ENCODE peak calls at places on chromosomes 7 and 10, in four cellular contexts. H is GM12878, X is HL-60, G is K562. K is an unnamed sample.

GRCh38 chr7:12694817-12695216 is 7.4 kb downstream of the ARL4A start:
- DNase-seq in H (no peak), X (no peak), G (no peak), K (no peak)

GRCh38 chr10:131769691-131770090 is 131.1 kb upstream of the PPP2R2D start:
- DNase-seq in H (no peak), X (no peak), G (no peak), K (no peak)

GRCh38 chr7:104972510-104972909 is 41.5 kb upstream of the KMT2E start:
- DNase-seq in H (no peak), X (no peak), G (no peak), K (no peak)

GRCh38 chr7:91288208-91288824 is 24.1 kb downstream of the FZD1 start:
- DNase-seq in H (no peak), X (peak), G (peak), K (no peak)

GRCh38 chr10:285216-285967 is 150.1 kb downstream of the ZMYND11 start:
- DNase-seq in H (no peak), X (peak), G (no peak), K (no peak)

GRCh38 chr10:126278846-126279245 is 109.4 kb downstream of the ADAM12 start:
- DNase-seq in H (no peak), X (no peak), G (no peak), K (no peak)

GRCh38 chr7:85931919-85932318 is 711.8 kb upstream of the GRM3 start:
- DNase-seq in H (no peak), X (no peak), G (no peak), K (no peak)

GRCh38 chr10:97718659-97719142 is 5.2 kb downstream of the MARVELD1 start:
- DNase-seq in H (no peak), X (no peak), G (no peak), K (no peak)

GRCh38 chr10:80544316-80544953 is 6.7 kb downstream of the SH2D4B start:
- DNase-seq in H (no peak), X (no peak), G (no peak), K (no peak)

GRCh38 chr7:157564518-157565177 is 227.8 kb downstream of the DNAJB6 start:
- DNase-seq in H (no peak), X (no peak), G (no peak), K (no peak)

GRCh38 chr7:118311121-118311803 is 86.8 kb downstream of the ANKRD7 start:
- DNase-seq in H (peak), X (peak), G (no peak), K (no peak)

GRCh38 chr7:31102151-31102972 is 50.3 kb downstream of the ADCYAP1R1 start:
- DNase-seq in H (no peak), X (no peak), G (no peak), K (no peak)

GRCh38 chr10:30256084-30256483 is 93.0 kb downstream of the MTPAP start:
- DNase-seq in H (no peak), X (no peak), G (no peak), K (no peak)

GRCh38 chr7:130649004-130649790 is 19.4 kb downstream of the COPG2 start:
- DNase-seq in H (peak), X (no peak), G (no peak), K (peak)

GRCh38 chr10:34194259-34194658 is 620.8 kb downstream of the PARD3 start:
- DNase-seq in H (no peak), X (no peak), G (no peak), K (no peak)

GRCh38 chr7:35652124-35652523 is 42.8 kb downstream of the HERPUD2 start:
- DNase-seq in H (no peak), X (no peak), G (no peak), K (no peak)

GRCh38 chr10:123007558-123008378 is 827 bp downstream of the IKZF5 start:
- DNase-seq in H (peak), X (peak), G (peak), K (peak)

DNA sequence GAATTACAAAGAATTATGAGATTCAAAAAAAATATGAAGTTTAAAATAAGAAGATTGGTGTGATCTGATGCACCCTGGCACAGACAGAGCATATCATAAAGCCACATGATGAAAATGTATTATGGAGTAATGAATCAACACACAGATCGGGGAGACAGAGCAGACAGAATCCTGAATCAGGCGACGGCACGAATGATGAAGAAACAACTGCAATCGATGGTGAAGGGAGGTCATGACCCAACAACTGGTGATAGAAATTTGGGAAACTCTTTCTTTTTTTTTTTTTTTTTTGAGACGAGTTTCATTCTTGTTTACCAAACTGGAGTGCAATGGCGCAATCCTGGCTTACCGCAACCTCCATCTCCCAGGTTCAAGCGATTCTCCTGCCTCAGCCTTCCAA is 1054.0 kb downstream of the TYW1 start:
- DNase-seq in H (no peak), X (no peak), G (no peak), K (no peak)
- TF ChIP-seq SPI1 in H (no peak), X (no peak), G (no peak), K (no peak)

GRCh38 chr7:151671514-151671913 is 151.8 kb upstream of the RHEB start:
- DNase-seq in H (no peak), X (no peak), G (no peak), K (no peak)
- TF ChIP-seq SPI1 in H (no peak), X (no peak), G (no peak), K (no peak)

GRCh38 chr7:123797673-123798526 is 47.1 kb upstream of the HYAL4 start:
- DNase-seq in H (no peak), X (peak), G (peak), K (no peak)
- TF ChIP-seq SPI1 in H (no peak), X (no peak), G (no peak), K (no peak)

DNA sequence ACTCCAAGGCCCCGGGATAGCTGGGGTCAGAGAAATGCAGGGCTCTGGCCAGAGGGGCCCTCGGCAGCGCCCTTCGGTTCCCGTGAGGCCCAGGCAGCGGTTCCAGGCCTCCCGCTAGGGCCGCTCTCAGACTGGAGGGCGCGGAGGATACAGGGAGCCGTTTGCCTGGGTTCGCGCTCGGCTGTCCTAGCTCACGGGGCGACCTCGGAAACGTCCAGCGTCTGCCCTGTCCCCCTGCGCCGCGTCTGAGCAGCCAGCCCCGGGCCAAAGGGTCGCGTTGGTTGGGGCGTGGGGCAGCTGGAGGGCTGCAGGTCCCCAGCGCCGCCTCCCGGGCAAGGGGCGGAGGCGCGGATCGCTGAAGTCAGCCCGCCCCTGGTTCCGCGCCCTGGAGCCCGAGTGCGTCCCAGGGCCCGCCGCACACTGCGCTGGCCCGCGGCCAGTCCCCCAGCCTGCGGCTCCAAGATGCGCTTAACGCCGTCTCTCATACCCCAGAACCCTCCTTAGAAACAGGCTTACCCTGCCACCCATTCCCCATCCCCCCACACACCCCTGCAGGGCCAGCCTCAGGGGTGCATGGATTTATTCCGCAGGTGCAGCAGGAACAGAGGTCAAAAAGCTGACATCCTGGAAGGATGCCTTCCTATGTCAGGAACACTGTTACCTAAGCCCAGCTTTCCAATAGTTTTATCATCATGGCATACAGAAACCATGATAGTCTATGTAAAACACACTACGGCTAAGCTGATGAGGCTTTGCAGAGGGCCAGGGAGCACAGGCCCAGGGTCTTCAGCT is 22.1 kb upstream of the OPN4 start:
- DNase-seq in H (no peak), X (no peak), G (no peak), K (no peak)
- TF ChIP-seq SPI1 in H (no peak), X (no peak), G (no peak), K (no peak)

K was measured in GM12891.